ENCODE peak calls at places on chromosomes 13 and 19, in five cellular contexts. One of them, this sample, is unnamed.

GRCh38 chr13:97468331-97468730 is 34.4 kb downstream of the RAP2A start:
- DNase-seq in stimulated activated CD4-positive, alpha-beta T cell treated with anti-CD3 and anti-CD28 coated beads, Interleukin-12 subunit alpha, Interleukin-12 subunit beta, amount 100 ng/mL, for 4 hours: no peak
- DNase-seq in fibroblast of lung: no peak
- DNase-seq in omental fat pad: no peak
- DNase-seq in T-helper 17 cell: no peak
- DNase-seq in this sample: no peak

GRCh38 chr13:97978661-97979450 is 25.4 kb downstream of the IPO5 start:
- DNase-seq in T-helper 17 cell: no peak
- DNase-seq in omental fat pad: no peak
- DNase-seq in fibroblast of lung: peak; percentile 41
- DNase-seq in stimulated activated CD4-positive, alpha-beta T cell treated with anti-CD3 and anti-CD28 coated beads, Interleukin-12 subunit alpha, Interleukin-12 subunit beta, amount 100 ng/mL, for 4 hours: no peak
- DNase-seq in this sample: no peak

GRCh38 chr19:18895038-18895827 is 725 bp downstream of the CERS1 start:
- DNase-seq in omental fat pad: no peak
- DNase-seq in stimulated activated CD4-positive, alpha-beta T cell treated with anti-CD3 and anti-CD28 coated beads, Interleukin-12 subunit alpha, Interleukin-12 subunit beta, amount 100 ng/mL, for 4 hours: no peak
- DNase-seq in T-helper 17 cell: no peak
- DNase-seq in fibroblast of lung: peak; percentile 27
- DNase-seq in this sample: no peak

GRCh38 chr19:36213793-36214387 is 575 bp downstream of the ZNF565 start:
- DNase-seq in T-helper 17 cell: peak; percentile 10
- DNase-seq in stimulated activated CD4-positive, alpha-beta T cell treated with anti-CD3 and anti-CD28 coated beads, Interleukin-12 subunit alpha, Interleukin-12 subunit beta, amount 100 ng/mL, for 4 hours: no peak
- DNase-seq in omental fat pad: peak; percentile 26
- DNase-seq in fibroblast of lung: peak; percentile 64
- DNase-seq in this sample: no peak

GRCh38 chr19:6362351-6362801 is 1.0 kb downstream of the CLPP start:
- DNase-seq in omental fat pad: no peak
- DNase-seq in stimulated activated CD4-positive, alpha-beta T cell treated with anti-CD3 and anti-CD28 coated beads, Interleukin-12 subunit alpha, Interleukin-12 subunit beta, amount 100 ng/mL, for 4 hours: no peak
- DNase-seq in fibroblast of lung: no peak
- DNase-seq in T-helper 17 cell: no peak
- DNase-seq in this sample: no peak

GRCh38 chr13:22765566-22765965 is 415.2 kb upstream of the SGCG start:
- DNase-seq in stimulated activated CD4-positive, alpha-beta T cell treated with anti-CD3 and anti-CD28 coated beads, Interleukin-12 subunit alpha, Interleukin-12 subunit beta, amount 100 ng/mL, for 4 hours: no peak
- DNase-seq in omental fat pad: no peak
- DNase-seq in T-helper 17 cell: no peak
- DNase-seq in fibroblast of lung: no peak
- DNase-seq in this sample: no peak

GRCh38 chr19:45768644-45769053 is 403 bp downstream of the SIX5 start:
- DNase-seq in T-helper 17 cell: peak; percentile 44
- DNase-seq in fibroblast of lung: peak; percentile 39
- DNase-seq in stimulated activated CD4-positive, alpha-beta T cell treated with anti-CD3 and anti-CD28 coated beads, Interleukin-12 subunit alpha, Interleukin-12 subunit beta, amount 100 ng/mL, for 4 hours: peak; percentile 45
- DNase-seq in omental fat pad: no peak
- DNase-seq in this sample: peak; percentile 61

GRCh38 chr13:44780586-44781280 is 204.6 kb upstream of the TSC22D1 start:
- DNase-seq in omental fat pad: no peak
- DNase-seq in fibroblast of lung: no peak
- DNase-seq in stimulated activated CD4-positive, alpha-beta T cell treated with anti-CD3 and anti-CD28 coated beads, Interleukin-12 subunit alpha, Interleukin-12 subunit beta, amount 100 ng/mL, for 4 hours: no peak
- DNase-seq in T-helper 17 cell: no peak
- DNase-seq in this sample: no peak

GRCh38 chr19:46537136-46538097 is 41.8 kb upstream of the PNMA8B start:
- DNase-seq in stimulated activated CD4-positive, alpha-beta T cell treated with anti-CD3 and anti-CD28 coated beads, Interleukin-12 subunit alpha, Interleukin-12 subunit beta, amount 100 ng/mL, for 4 hours: peak; percentile 72
- DNase-seq in T-helper 17 cell: peak; percentile 44
- DNase-seq in omental fat pad: peak; percentile 52
- DNase-seq in fibroblast of lung: peak; percentile 19
- DNase-seq in this sample: no peak

GRCh38 chr19:1098177-1099051 is 3.2 kb upstream of the POLR2E start:
- DNase-seq in fibroblast of lung: no peak
- DNase-seq in T-helper 17 cell: no peak
- DNase-seq in stimulated activated CD4-positive, alpha-beta T cell treated with anti-CD3 and anti-CD28 coated beads, Interleukin-12 subunit alpha, Interleukin-12 subunit beta, amount 100 ng/mL, for 4 hours: no peak
- DNase-seq in omental fat pad: no peak
- DNase-seq in this sample: no peak

This sample was measured in breast epithelium.